ENCODE peak calls at places on chromosomes 13 and 19, in four cellular contexts. One of them, this sample, is unnamed.

GRCh38 chr19:35714601-35715354 is 3.0 kb upstream of the KMT2B start:
- DNase-seq in HepG2: peak; percentile 33
- DNase-seq in H1: no peak
- DNase-seq in transverse colon: no peak
- DNase-seq in this sample: peak; percentile 76

GRCh38 chr19:3570619-3571018 is 2.1 kb upstream of the HMG20B start:
- DNase-seq in HepG2: peak; percentile 67
- DNase-seq in transverse colon: no peak
- DNase-seq in H1: no peak
- DNase-seq in this sample: no peak

GRCh38 chr19:45920458-45920857 is 5.9 kb upstream of the NANOS2 start:
- DNase-seq in HepG2: no peak
- DNase-seq in transverse colon: no peak
- DNase-seq in H1: no peak
- DNase-seq in this sample: no peak

GRCh38 chr13:21934309-21934708 is 263.4 kb downstream of the FGF9 start:
- DNase-seq in HepG2: no peak
- DNase-seq in transverse colon: no peak
- DNase-seq in H1: no peak
- DNase-seq in this sample: no peak

GRCh38 chr13:41756198-41756885 is 204.6 kb downstream of the VWA8 start:
- DNase-seq in H1: no peak
- DNase-seq in HepG2: no peak
- DNase-seq in transverse colon: no peak
- DNase-seq in this sample: no peak

GRCh38 chr19:11191273-11191755 is 6.0 kb downstream of the KANK2 start:
- DNase-seq in transverse colon: peak; percentile 50
- DNase-seq in H1: peak; percentile 59
- DNase-seq in HepG2: no peak
- DNase-seq in this sample: peak; percentile 86

GRCh38 chr13:62793850-62794249 is 1378.2 kb upstream of the PCDH20 start:
- DNase-seq in transverse colon: no peak
- DNase-seq in HepG2: no peak
- DNase-seq in H1: no peak
- DNase-seq in this sample: no peak

GRCh38 chr13:77868717-77869116 is 49.9 kb downstream of the EDNRB start:
- DNase-seq in transverse colon: no peak
- DNase-seq in H1: no peak
- DNase-seq in HepG2: no peak
- DNase-seq in this sample: no peak

GRCh38 chr19:40962460-40962961 is 28.6 kb upstream of the CYP2B6 start:
- DNase-seq in H1: no peak
- DNase-seq in transverse colon: no peak
- DNase-seq in HepG2: peak; percentile 55
- DNase-seq in this sample: no peak

GRCh38 chr13:30158774-30159445 is 148.4 kb downstream of the KATNAL1 start:
- DNase-seq in transverse colon: no peak
- DNase-seq in HepG2: no peak
- DNase-seq in H1: no peak
- DNase-seq in this sample: no peak

GRCh38 chr13:102318233-102318632 is 83.6 kb downstream of the FGF14 start:
- DNase-seq in HepG2: no peak
- DNase-seq in H1: no peak
- DNase-seq in transverse colon: no peak
- DNase-seq in this sample: no peak

GRCh38 chr13:76711515-76712182 is 174.6 kb downstream of the KCTD12 start:
- DNase-seq in HepG2: no peak
- DNase-seq in transverse colon: peak; percentile 10
- DNase-seq in H1: no peak
- DNase-seq in this sample: no peak

GRCh38 chr19:37505958-37506386 is 767 bp upstream of the ZNF793 start:
- DNase-seq in H1: no peak
- DNase-seq in HepG2: no peak
- DNase-seq in transverse colon: no peak
- DNase-seq in this sample: no peak

GRCh38 chr13:101703838-101704237 is 251.4 kb downstream of the ITGBL1 start:
- DNase-seq in transverse colon: no peak
- DNase-seq in H1: no peak
- DNase-seq in HepG2: no peak
- DNase-seq in this sample: no peak

GRCh38 chr13:106318941-106319411 is 216.5 kb downstream of the EFNB2 start:
- DNase-seq in transverse colon: no peak
- DNase-seq in HepG2: no peak
- DNase-seq in H1: no peak
- DNase-seq in this sample: no peak

GRCh38 chr13:23067129-23067528 is 113.7 kb upstream of the SGCG start:
- DNase-seq in transverse colon: no peak
- DNase-seq in HepG2: no peak
- DNase-seq in H1: no peak
- DNase-seq in this sample: no peak

GRCh38 chr13:36904219-36904618 is 15.8 kb downstream of the SMAD9 start:
- DNase-seq in transverse colon: peak; percentile 27
- DNase-seq in H1: no peak
- DNase-seq in HepG2: no peak
- DNase-seq in this sample: no peak

GRCh38 chr13:101433895-101434294 is 17.6 kb upstream of the NALCN start:
- DNase-seq in H1: no peak
- DNase-seq in HepG2: no peak
- DNase-seq in transverse colon: no peak
- DNase-seq in this sample: no peak

GRCh38 chr19:50147462-50148423 is 15.3 kb downstream of the IZUMO2 start:
- DNase-seq in transverse colon: peak; percentile 86
- DNase-seq in HepG2: peak; percentile 86
- DNase-seq in H1: peak; percentile 86
- DNase-seq in this sample: peak; percentile 91

GRCh38 chr19:53982611-53983010 is 8.8 kb upstream of the CACNG6 start:
- DNase-seq in H1: peak; percentile 66
- DNase-seq in HepG2: no peak
- DNase-seq in transverse colon: peak; percentile 30
- DNase-seq in this sample: no peak

GRCh38 chr19:32231020-32231419 is 114.4 kb upstream of the ZNF507 start:
- DNase-seq in HepG2: no peak
- DNase-seq in H1: peak; percentile 37
- DNase-seq in transverse colon: no peak
- DNase-seq in this sample: no peak

GRCh38 chr13:33937373-33938087 is 119.6 kb downstream of the RFC3 start:
- DNase-seq in H1: no peak
- DNase-seq in transverse colon: no peak
- DNase-seq in HepG2: peak; percentile 87
- DNase-seq in this sample: no peak

GRCh38 chr13:73610799-73611592 is 523.2 kb downstream of the KLF12 start:
- DNase-seq in H1: no peak
- DNase-seq in transverse colon: no peak
- DNase-seq in HepG2: no peak
- DNase-seq in this sample: no peak

GRCh38 chr19:40398417-40399056 is 8.6 kb upstream of the HIPK4 start:
- DNase-seq in H1: peak; percentile 86
- DNase-seq in HepG2: no peak
- DNase-seq in transverse colon: peak; percentile 46
- DNase-seq in this sample: no peak

GRCh38 chr13:113032291-113032690 is 63.3 kb downstream of the MCF2L start:
- DNase-seq in HepG2: no peak
- DNase-seq in transverse colon: no peak
- DNase-seq in H1: no peak
- DNase-seq in this sample: no peak

GRCh38 chr13:60312851-60313505 is 84.0 kb upstream of the TDRD3 start:
- DNase-seq in transverse colon: no peak
- DNase-seq in HepG2: no peak
- DNase-seq in H1: no peak
- DNase-seq in this sample: no peak

GRCh38 chr19:13430790-13431582 is 75.3 kb downstream of the CACNA1A start:
- DNase-seq in transverse colon: peak; percentile 33
- DNase-seq in HepG2: peak; percentile 33
- DNase-seq in H1: peak; percentile 85
- DNase-seq in this sample: no peak

GRCh38 chr13:57624565-57625435 is 6.7 kb upstream of the PCDH17 start:
- DNase-seq in transverse colon: peak; percentile 8
- DNase-seq in HepG2: peak; percentile 56
- DNase-seq in H1: no peak
- DNase-seq in this sample: no peak

GRCh38 chr19:37991841-37992248 is 84.8 kb downstream of the SIPA1L3 start:
- DNase-seq in HepG2: peak; percentile 21
- DNase-seq in H1: no peak
- DNase-seq in transverse colon: no peak
- DNase-seq in this sample: no peak

DNA sequence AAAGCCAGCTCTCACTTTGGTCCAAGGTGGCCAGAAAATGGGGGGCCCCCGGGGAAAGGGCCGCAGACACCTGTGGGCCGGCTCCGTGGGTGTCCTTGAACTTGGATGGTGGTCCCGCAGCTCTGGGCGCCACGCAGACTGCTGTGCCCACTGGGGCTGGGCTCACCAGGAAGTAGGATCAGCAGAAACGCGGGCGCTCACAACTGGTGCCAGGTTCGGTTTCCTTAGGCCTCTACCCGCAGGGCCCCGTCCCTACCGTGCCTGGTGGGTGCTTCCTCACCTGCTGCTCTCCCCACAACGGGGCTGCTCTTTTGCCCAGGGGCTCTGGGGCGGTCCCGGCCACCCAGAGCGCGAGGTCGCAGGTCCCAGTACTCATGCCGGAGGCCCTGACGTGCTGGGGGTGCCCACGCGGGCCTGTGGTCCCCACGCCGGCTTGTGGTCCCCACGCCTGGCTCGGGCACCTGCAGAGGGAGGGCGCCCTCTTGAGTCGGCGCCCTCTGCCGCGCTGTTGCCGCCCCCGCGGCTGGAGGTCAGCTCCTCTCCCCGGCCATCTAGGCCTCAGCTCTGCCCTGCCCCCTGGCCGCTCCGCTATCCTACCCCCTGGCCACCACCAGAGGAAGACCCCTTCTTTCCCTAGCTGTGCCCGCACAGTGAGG is 1303.6 kb downstream of the UQCRFS1 start:
- DNase-seq in transverse colon: no peak
- DNase-seq in H1: no peak
- DNase-seq in HepG2: no peak
- DNase-seq in this sample: no peak
- TF ChIP-seq EP300 in transverse colon: no peak
- TF ChIP-seq EP300 in H1: no peak
- TF ChIP-seq EP300 in HepG2: no peak
- TF ChIP-seq EP300 in this sample: no peak

GRCh38 chr13:110391273-110391672 is 84.2 kb downstream of the COL4A2 start:
- DNase-seq in H1: no peak
- DNase-seq in HepG2: no peak
- DNase-seq in transverse colon: no peak
- DNase-seq in this sample: no peak
- H3K27ac ChIP-seq in H1: no peak overlapping the region
- H3K27ac ChIP-seq in HepG2: no peak overlapping the region
- H3K27ac ChIP-seq in transverse colon: peak overlapping the region; percentile 77
- H3K27ac ChIP-seq in this sample: no peak overlapping the region

GRCh38 chr19:55206664-55207500 is 2.4 kb downstream of the PTPRH start:
- DNase-seq in HepG2: peak; percentile 93
- DNase-seq in H1: peak; percentile 74
- DNase-seq in transverse colon: peak; percentile 91
- DNase-seq in this sample: no peak
- TF ChIP-seq POLR2A in HepG2: peak; percentile 71
- TF ChIP-seq POLR2A in H1: no peak
- TF ChIP-seq POLR2A in transverse colon: peak; percentile 86
- TF ChIP-seq POLR2A in this sample: no peak

DNA sequence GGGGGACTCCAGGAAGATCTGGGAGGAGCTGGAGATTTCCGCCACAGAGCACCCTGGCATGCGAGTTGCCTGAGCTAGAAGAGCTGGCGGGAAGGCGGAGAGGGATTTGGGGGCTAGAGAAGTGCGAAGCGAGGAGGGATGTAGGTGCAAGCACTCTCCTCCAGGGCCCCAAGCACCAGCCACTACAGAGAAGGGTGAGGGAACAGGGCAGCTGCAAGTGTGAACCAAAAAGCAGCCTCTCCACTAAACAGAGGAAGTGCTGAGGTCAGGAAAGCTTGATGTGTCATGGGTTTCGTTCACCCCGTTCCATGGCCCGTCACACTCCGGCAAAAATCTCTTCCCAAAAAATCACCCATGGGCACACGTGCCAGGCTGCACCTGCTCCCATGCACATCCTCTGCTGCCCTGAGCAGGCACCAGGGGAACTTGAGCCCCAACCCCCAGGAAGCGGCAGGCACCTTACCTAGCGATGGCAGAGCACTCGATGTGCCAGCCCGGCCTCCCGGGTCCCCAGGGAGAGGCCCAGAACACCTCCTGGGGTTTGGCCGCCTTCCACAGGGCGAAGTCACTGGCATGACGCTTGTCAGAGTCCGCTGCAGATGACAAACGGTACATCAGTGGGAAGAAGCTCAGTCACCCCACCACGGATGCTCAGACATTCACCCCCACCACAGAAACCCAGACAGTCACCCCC is 29.3 kb downstream of the CARS2 start:
- DNase-seq in HepG2: no peak
- DNase-seq in H1: no peak
- DNase-seq in transverse colon: peak; percentile 22
- DNase-seq in this sample: no peak
- TF ChIP-seq EP300 in HepG2: no peak
- TF ChIP-seq EP300 in H1: no peak
- TF ChIP-seq EP300 in transverse colon: no peak
- TF ChIP-seq EP300 in this sample: no peak

GRCh38 chr19:5340637-5341447 is at the start of gene PTPRS:
- DNase-seq in transverse colon: peak; percentile 71
- DNase-seq in HepG2: peak; percentile 61
- DNase-seq in H1: peak; percentile 97
- DNase-seq in this sample: peak; percentile 79
- H3K27ac ChIP-seq in transverse colon: no peak within 1 kb of the TSS
- H3K27ac ChIP-seq in HepG2: peak within 1 kb of the TSS; percentile 40
- H3K27ac ChIP-seq in H1: peak within 1 kb of the TSS; percentile 73
- H3K27ac ChIP-seq in this sample: no peak within 1 kb of the TSS

GRCh38 chr13:51584731-51585191 is 499 bp downstream of the WDFY2 start:
- DNase-seq in H1: peak; percentile 81
- DNase-seq in transverse colon: peak; percentile 62
- DNase-seq in HepG2: peak; percentile 64
- DNase-seq in this sample: peak; percentile 90

GRCh38 chr13:51583469-51583874 is 790 bp upstream of the WDFY2 start:
- DNase-seq in H1: no peak
- DNase-seq in transverse colon: no peak
- DNase-seq in HepG2: no peak
- DNase-seq in this sample: no peak

GRCh38 chr13:51585234-51585672 is 991 bp downstream of the WDFY2 start:
- DNase-seq in transverse colon: no peak
- DNase-seq in HepG2: no peak
- DNase-seq in H1: no peak
- DNase-seq in this sample: no peak

GRCh38 chr13:51585696-51586095 is 1.4 kb downstream of the WDFY2 start:
- DNase-seq in transverse colon: no peak
- DNase-seq in HepG2: no peak
- DNase-seq in H1: no peak
- DNase-seq in this sample: no peak

GRCh38 chr13:51583875-51584730 is at the start of gene WDFY2:
- DNase-seq in transverse colon: peak; percentile 100
- DNase-seq in HepG2: peak; percentile 99
- DNase-seq in H1: peak; percentile 100
- DNase-seq in this sample: peak; percentile 100
- TF ChIP-seq POLR2A in transverse colon: peak; percentile 78
- TF ChIP-seq POLR2A in HepG2: peak; percentile 65
- TF ChIP-seq POLR2A in H1: peak; percentile 31
- TF ChIP-seq POLR2A in this sample: peak; percentile 16

GRCh38 chr19:20233105-20233504 is 66.1 kb downstream of the ZNF486 start:
- DNase-seq in H1: no peak
- DNase-seq in HepG2: no peak
- DNase-seq in transverse colon: peak; percentile 44
- DNase-seq in this sample: no peak
- TF ChIP-seq EP300 in H1: no peak
- TF ChIP-seq EP300 in HepG2: no peak
- TF ChIP-seq EP300 in transverse colon: no peak
- TF ChIP-seq EP300 in this sample: no peak